ENCODE peak calls at places on chromosome 4, in ten cellular contexts. F, C, T, D, S, B, Q, M, I and O are unnamed samples.

GRCh38 chr4:99653921-99654890 is 3.4 kb downstream of the C4orf54 start:
- DNase-seq in F (no peak), C (no peak), T (no peak), D (no peak), S (no peak), B (no peak), Q (peak), M (no peak), I (no peak), O (no peak)

GRCh38 chr4:183348706-183349659 is 26.8 kb upstream of the CLDN24 start:
- DNase-seq in F (peak), C (no peak), T (no peak), D (no peak), S (peak), B (peak), Q (no peak), M (no peak), I (peak), O (peak)

GRCh38 chr4:149486861-149487260 is 328.8 kb downstream of the IQCM start:
- DNase-seq in F (no peak), C (no peak), T (no peak), D (no peak), S (no peak), B (no peak), Q (no peak), M (no peak), I (no peak), O (no peak)

GRCh38 chr4:12286351-12286750 is 857.7 kb upstream of the HS3ST1 start:
- DNase-seq in F (no peak), C (no peak), T (no peak), D (no peak), S (no peak), B (no peak), Q (no peak), M (no peak), I (no peak), O (no peak)

GRCh38 chr4:108360857-108361820 is 192.4 kb upstream of the LEF1 start:
- DNase-seq in F (peak), C (no peak), T (no peak), D (peak), S (no peak), B (peak), Q (peak), M (no peak), I (peak), O (peak)

GRCh38 chr4:117661673-117662072 is 372.6 kb upstream of the NDST3 start:
- DNase-seq in F (no peak), C (no peak), T (no peak), D (no peak), S (no peak), B (no peak), Q (no peak), M (no peak), I (no peak), O (no peak)

GRCh38 chr4:74675673-74676279 is 118.5 kb downstream of the BTC start:
- DNase-seq in F (peak), C (no peak), T (no peak), D (no peak), S (peak), B (peak), Q (peak), M (no peak), I (peak), O (peak)

GRCh38 chr4:24419147-24420034 is 165.0 kb downstream of the DHX15 start:
- DNase-seq in F (peak), C (peak), T (peak), D (peak), S (peak), B (peak), Q (peak), M (peak), I (peak), O (peak)

GRCh38 chr4:133154725-133155124 is 5.6 kb downstream of the PCDH10 start:
- DNase-seq in F (peak), C (no peak), T (no peak), D (no peak), S (peak), B (no peak), Q (peak), M (no peak), I (peak), O (no peak)

GRCh38 chr4:83282049-83282535 is 2.5 kb downstream of the COQ2 start:
- DNase-seq in F (peak), C (no peak), T (no peak), D (no peak), S (peak), B (no peak), Q (peak), M (no peak), I (peak), O (peak)

GRCh38 chr4:81085291-81085690 is 54.8 kb downstream of the BMP3 start:
- DNase-seq in F (peak), C (no peak), T (no peak), D (no peak), S (no peak), B (no peak), Q (no peak), M (no peak), I (peak), O (no peak)

GRCh38 chr4:130703211-130703920 is 1607.4 kb downstream of the C4orf33 start:
- DNase-seq in F (no peak), C (no peak), T (no peak), D (no peak), S (no peak), B (no peak), Q (no peak), M (no peak), I (no peak), O (no peak)

GRCh38 chr4:89899854-89900253 is 5.2 kb downstream of the MMRN1 start:
- DNase-seq in F (no peak), C (no peak), T (no peak), D (no peak), S (peak), B (no peak), Q (peak), M (no peak), I (no peak), O (no peak)
- H3K4me3 ChIP-seq in F (no peak), C (no peak), T (no peak), D (no peak), S (peak), B (no peak), Q (no peak), M (no peak), I (no peak), O (no peak)

GRCh38 chr4:8119877-8120276 is 38.7 kb downstream of the ABLIM2 start:
- DNase-seq in F (no peak), C (no peak), T (peak), D (no peak), S (no peak), B (no peak), Q (no peak), M (no peak), I (no peak), O (no peak)

GRCh38 chr4:8115916-8116315 is 42.7 kb downstream of the ABLIM2 start:
- DNase-seq in F (no peak), C (no peak), T (no peak), D (no peak), S (no peak), B (no peak), Q (no peak), M (no peak), I (no peak), O (no peak)

GRCh38 chr4:8118531-8118930 is 40.1 kb downstream of the ABLIM2 start:
- DNase-seq in F (no peak), C (no peak), T (no peak), D (no peak), S (no peak), B (no peak), Q (no peak), M (no peak), I (no peak), O (no peak)

GRCh38 chr4:8117278-8117682 is 41.3 kb downstream of the ABLIM2 start:
- DNase-seq in F (no peak), C (no peak), T (peak), D (no peak), S (peak), B (no peak), Q (peak), M (no peak), I (no peak), O (no peak)

GRCh38 chr4:8118035-8118434 is 40.6 kb downstream of the ABLIM2 start:
- DNase-seq in F (no peak), C (no peak), T (no peak), D (no peak), S (no peak), B (no peak), Q (no peak), M (no peak), I (no peak), O (no peak)
- H3K4me3 ChIP-seq in F (no peak), C (no peak), T (no peak), D (no peak), S (no peak), B (no peak), Q (no peak), M (no peak), I (no peak), O (no peak)

GRCh38 chr4:5051692-5052423 is 578 bp downstream of the STK32B start:
- DNase-seq in F (no peak), C (peak), T (peak), D (no peak), S (peak), B (no peak), Q (no peak), M (no peak), I (peak), O (no peak)
- H3K4me3 ChIP-seq in F (peak), C (peak), T (peak), D (peak), S (peak), B (peak), Q (no peak), M (peak), I (peak), O (peak)

GRCh38 chr4:88817740-88818139 is 120.1 kb upstream of the NAP1L5 start:
- DNase-seq in F (no peak), C (no peak), T (no peak), D (no peak), S (no peak), B (no peak), Q (no peak), M (no peak), I (no peak), O (no peak)
- H3K4me3 ChIP-seq in F (no peak), C (no peak), T (no peak), D (no peak), S (no peak), B (no peak), Q (no peak), M (no peak), I (no peak), O (no peak)

DNA sequence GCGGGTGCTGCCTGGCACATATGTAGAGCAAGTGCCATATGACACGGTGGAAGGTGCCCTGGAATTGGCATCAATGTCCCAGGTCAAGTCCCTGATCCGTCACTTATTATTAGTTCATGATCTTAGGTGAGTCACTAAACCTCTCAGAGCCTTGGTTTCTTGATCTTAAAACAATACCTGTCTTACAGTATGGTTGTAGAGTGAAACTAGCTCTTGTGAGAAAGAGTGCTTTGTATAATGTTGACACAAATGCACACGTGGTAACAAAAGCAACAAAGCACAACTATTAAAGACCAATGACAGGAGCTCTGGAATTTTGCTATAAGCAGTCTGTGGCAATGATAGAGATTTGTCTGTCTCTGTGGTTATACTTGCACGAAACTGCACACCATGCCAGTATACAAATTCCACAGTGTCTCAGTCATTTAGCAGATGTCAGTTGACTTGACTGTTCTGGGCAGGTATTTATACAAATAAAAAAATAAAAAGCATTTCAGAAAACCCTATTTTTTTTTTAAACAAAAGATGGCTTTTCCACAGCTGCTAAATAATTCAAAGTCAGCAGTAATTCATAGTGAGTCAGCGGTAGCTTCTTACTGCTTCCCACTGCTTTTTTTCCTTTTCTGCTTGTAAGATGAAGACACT is 19.7 kb upstream of the ACSL1 start:
- DNase-seq in F (peak), C (no peak), T (no peak), D (no peak), S (no peak), B (peak), Q (peak), M (no peak), I (peak), O (peak)
- H3K4me3 ChIP-seq in F (no peak), C (no peak), T (no peak), D (no peak), S (no peak), B (no peak), Q (no peak), M (no peak), I (no peak), O (no peak)

GRCh38 chr4:89109841-89110540 is 1.3 kb upstream of the TIGD2 start:
- DNase-seq in F (peak), C (no peak), T (no peak), D (no peak), S (peak), B (no peak), Q (no peak), M (no peak), I (peak), O (no peak)
- H3K4me3 ChIP-seq in F (no peak), C (no peak), T (peak), D (peak), S (no peak), B (peak), Q (peak), M (peak), I (peak), O (peak)

GRCh38 chr4:47837582-47838294 is at the start of gene CORIN:
- DNase-seq in F (no peak), C (no peak), T (peak), D (no peak), S (no peak), B (no peak), Q (no peak), M (no peak), I (no peak), O (no peak)

GRCh38 chr4:47840291-47840690 is 2.4 kb upstream of the CORIN start:
- DNase-seq in F (no peak), C (no peak), T (no peak), D (no peak), S (no peak), B (no peak), Q (no peak), M (no peak), I (peak), O (no peak)

GRCh38 chr4:47836655-47837581 is 949 bp downstream of the CORIN start:
- DNase-seq in F (peak), C (peak), T (peak), D (peak), S (peak), B (peak), Q (peak), M (peak), I (peak), O (peak)

GRCh38 chr4:47839259-47839658 is 1.4 kb upstream of the CORIN start:
- DNase-seq in F (peak), C (no peak), T (no peak), D (no peak), S (no peak), B (no peak), Q (peak), M (no peak), I (peak), O (no peak)

DNA sequence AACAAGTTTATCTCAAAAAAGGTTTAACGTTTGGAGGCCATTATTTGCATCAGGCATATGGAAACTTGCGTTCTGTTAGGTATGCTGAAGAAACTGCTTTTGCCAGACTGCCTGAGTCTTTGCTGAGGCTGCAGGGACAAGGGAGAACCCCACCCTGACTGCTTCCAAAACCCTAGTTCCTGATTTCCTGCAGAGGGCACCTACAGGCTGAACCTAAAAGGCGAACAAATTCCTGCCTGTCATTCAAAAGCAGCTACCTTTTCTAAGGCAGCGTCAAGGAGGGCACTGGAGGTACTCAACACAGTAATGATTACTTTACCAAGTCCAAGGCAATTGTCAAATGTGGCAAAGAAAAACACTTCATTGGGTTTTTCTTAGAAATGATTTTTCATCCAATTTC is 578 bp upstream of the CORIN start:
- DNase-seq in F (no peak), C (no peak), T (no peak), D (no peak), S (no peak), B (no peak), Q (no peak), M (no peak), I (no peak), O (no peak)
- H3K4me3 ChIP-seq in F (no peak), C (no peak), T (peak), D (no peak), S (no peak), B (no peak), Q (no peak), M (peak), I (no peak), O (no peak)

DNA sequence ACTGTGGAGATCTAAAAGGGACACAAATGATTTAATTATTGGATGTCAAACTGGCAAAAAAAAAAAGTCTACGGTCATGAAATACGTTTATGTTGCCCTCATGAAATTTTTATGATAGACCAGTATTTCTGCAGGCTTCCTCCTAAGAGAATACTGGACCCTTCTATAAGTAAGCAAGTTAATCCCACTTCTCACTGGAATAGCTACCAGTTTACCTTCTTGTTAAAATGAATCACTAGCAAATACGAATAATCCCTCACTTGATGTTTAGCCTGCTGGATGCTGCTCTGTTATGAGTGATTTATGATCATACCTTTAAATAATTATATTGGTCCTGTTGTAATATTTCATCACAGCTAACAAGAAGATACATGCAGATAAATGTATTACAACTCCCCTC is 39.6 kb upstream of the GRID2 start:
- DNase-seq in F (no peak), C (no peak), T (no peak), D (no peak), S (no peak), B (no peak), Q (no peak), M (no peak), I (no peak), O (no peak)
- H3K4me3 ChIP-seq in F (no peak), C (no peak), T (no peak), D (no peak), S (no peak), B (no peak), Q (no peak), M (no peak), I (no peak), O (no peak)

DNA sequence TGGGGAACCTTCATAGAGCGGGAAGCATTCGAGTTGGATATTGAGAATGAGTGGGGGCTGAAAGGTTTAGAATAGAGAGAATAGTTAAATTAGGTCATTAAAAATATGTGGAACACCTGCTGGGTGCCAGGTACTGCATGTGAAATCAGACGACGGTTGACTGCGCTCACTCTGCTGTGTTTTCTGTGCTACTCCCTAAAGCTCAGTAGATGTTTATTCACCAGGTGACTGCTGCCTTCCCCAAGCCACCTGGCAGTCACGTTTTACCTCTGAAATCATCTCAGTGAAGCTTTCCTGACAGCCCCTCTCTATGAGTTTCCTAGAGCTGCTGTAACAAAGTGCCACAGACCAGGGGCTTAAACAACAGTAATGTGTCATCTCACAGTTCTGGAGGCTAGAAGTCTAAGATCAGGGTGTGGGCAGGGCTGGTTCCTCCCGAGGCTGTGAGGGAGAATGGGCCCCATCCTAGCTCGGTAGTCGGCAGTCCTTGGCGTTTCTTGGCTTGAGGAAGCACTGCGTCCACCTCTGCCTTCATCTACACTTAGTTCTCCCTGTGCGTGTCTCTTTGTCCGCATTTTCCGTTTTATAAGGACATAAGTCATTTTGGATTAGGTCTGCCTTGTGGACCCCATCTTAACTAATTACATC is 25.3 kb downstream of the ADD1 start:
- DNase-seq in F (no peak), C (no peak), T (no peak), D (no peak), S (no peak), B (no peak), Q (no peak), M (no peak), I (no peak), O (no peak)
- H3K4me3 ChIP-seq in F (peak), C (no peak), T (peak), D (no peak), S (no peak), B (peak), Q (no peak), M (no peak), I (peak), O (no peak)

DNA sequence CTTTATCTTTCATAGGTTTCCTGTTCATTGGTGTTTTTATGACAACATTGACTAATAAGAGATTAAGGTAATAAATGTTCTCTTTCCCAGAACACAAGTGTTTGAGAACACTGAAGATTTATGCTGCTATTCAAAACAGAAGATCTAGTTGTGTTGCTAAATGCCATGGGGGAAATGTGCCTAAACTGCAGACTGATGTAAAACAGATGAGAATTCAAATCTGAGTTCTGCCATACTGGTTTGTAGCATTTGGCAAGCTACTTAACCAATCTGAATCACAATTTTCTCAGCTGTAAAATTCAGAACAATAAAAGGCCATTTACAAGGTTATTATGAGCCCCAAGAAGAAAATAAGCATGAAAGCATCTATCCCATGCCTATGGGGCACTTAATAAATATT is 2.3 kb downstream of the SLC10A6 start:
- DNase-seq in F (peak), C (no peak), T (no peak), D (no peak), S (peak), B (no peak), Q (no peak), M (no peak), I (peak), O (no peak)
- H3K4me3 ChIP-seq in F (no peak), C (no peak), T (no peak), D (no peak), S (no peak), B (no peak), Q (no peak), M (no peak), I (no peak), O (no peak)